ENCODE peak calls at places on chromosomes 2 and 18, in four cellular contexts. P is AG04449, W is ascending aorta, A is endothelial cell. F is an unnamed sample.

GRCh38 chr2:110215566-110216158 is 3.3 kb upstream of the MTLN start:
- DNase-seq in P (no peak), A (no peak), W (no peak), F (no peak)

GRCh38 chr2:154794328-154794870 is 95.9 kb downstream of the KCNJ3 start:
- DNase-seq in A (no peak), W (no peak), P (no peak), F (no peak)

GRCh38 chr18:55179460-55180195 is 220.4 kb upstream of the CCDC68 start:
- DNase-seq in P (no peak), W (no peak), A (no peak), F (no peak)

GRCh38 chr2:207863345-207863744 is 93.6 kb upstream of the FZD5 start:
- DNase-seq in W (no peak), P (no peak), A (no peak), F (no peak)

GRCh38 chr2:74708296-74708695 is 54.2 kb downstream of the SEMA4F start:
- DNase-seq in W (no peak), P (no peak), A (no peak), F (no peak)

GRCh38 chr2:72144746-72145657 is 2.7 kb downstream of the CYP26B1 start:
- DNase-seq in A (peak), W (no peak), P (no peak), F (peak)

GRCh38 chr2:68721482-68722071 is 13.0 kb upstream of the ARHGAP25 start:
- DNase-seq in P (no peak), A (no peak), W (no peak), F (peak)

GRCh38 chr18:21341141-21341540 is 99.1 kb downstream of the GREB1L start:
- DNase-seq in A (no peak), P (no peak), W (no peak), F (no peak)

GRCh38 chr2:239882781-239883180 is 142.4 kb downstream of the NDUFA10 start:
- DNase-seq in A (no peak), W (no peak), P (no peak), F (no peak)

GRCh38 chr2:205405752-205406151 is 276.5 kb upstream of the NRP2 start:
- DNase-seq in P (peak), W (no peak), A (no peak), F (no peak)

GRCh38 chr18:79402977-79403722 is 7.4 kb downstream of the NFATC1 start:
- DNase-seq in P (no peak), A (peak), W (peak), F (no peak)

GRCh38 chr2:83602753-83603152 is 856.3 kb downstream of the SUCLG1 start:
- DNase-seq in W (no peak), P (no peak), A (no peak), F (no peak)
- TF ChIP-seq CTCF in W (no peak), P (no peak), A (no peak), F (no peak)

DNA sequence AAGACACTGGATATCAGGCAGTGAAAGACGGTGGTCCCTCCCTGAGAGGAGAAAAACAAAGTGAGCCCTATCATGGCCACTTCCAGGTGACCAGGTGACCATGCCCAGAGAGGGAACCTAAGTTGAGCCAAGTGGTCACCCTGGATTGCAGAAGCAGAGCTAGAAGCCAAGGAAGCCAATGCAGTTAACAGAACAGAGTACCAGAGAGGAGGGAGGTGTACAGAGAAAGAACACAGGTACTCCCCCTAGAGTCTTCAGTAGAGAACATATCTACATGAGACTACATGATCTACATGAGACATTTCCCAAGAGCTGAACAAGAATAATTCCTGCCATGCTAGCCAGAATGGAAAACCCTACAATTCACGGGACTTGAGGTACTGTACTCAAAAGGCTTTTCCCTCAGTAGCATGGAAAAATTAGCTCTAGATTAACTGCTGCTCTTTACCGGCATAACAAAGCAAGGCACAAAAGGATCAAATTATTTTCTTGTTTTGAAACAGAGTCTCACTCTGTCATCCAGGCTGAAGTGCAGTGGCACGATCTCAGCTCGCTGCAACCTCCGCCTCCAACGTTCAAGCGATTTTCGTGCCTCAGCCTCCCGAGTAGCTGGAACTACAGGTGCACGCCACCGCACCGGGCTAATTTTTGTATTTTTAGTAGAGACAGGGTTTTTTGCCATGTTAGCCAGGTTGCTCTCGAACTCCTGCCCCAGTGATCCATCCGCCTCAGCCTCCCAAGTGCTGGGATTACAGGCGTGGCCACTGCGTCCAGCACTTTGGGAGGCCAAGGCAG is 23.5 kb downstream of the ROCK2 start:
- DNase-seq in W (no peak), A (no peak), P (no peak), F (no peak)
- TF ChIP-seq CTCF in W (no peak), A (no peak), P (no peak), F (no peak)

GRCh38 chr18:77422974-77423373 is 173.3 kb downstream of the GALR1 start:
- DNase-seq in W (no peak), P (no peak), A (no peak), F (no peak)
- TF ChIP-seq CTCF in W (no peak), P (no peak), A (peak), F (peak)

DNA sequence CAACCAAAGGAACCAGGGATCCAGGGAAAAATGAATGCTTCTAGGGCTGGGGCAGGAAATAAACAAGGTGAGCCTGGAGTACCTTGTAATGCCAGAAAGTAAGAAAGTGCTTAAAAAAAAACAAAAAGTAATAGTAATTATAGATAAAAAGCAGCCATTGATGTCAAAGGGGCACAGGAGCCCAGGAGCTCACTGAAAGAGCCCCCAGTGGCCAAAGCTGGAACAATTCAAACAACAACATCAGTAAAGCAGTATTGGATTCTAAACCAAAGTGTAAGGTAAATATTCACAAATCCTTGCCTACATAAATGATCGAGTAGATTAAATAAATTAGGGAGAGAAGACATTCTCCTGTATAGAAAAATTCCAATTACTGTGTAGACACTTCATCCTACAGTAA is 114.3 kb upstream of the ARL4C start:
- DNase-seq in A (no peak), W (no peak), P (no peak), F (peak)
- TF ChIP-seq CTCF in A (peak), W (no peak), P (no peak), F (peak)

GRCh38 chr2:55617160-55618024 is at the start of gene PPP4R3B:
- DNase-seq in W (peak), A (peak), P (peak), F (peak)
- TF ChIP-seq CTCF in W (no peak), A (peak), P (peak), F (no peak)

GRCh38 chr2:101697794-101698418 is 399 bp downstream of the MAP4K4 start:
- DNase-seq in P (no peak), A (peak), W (no peak), F (no peak)
- TF ChIP-seq CTCF in P (no peak), A (no peak), W (no peak), F (no peak)

DNA sequence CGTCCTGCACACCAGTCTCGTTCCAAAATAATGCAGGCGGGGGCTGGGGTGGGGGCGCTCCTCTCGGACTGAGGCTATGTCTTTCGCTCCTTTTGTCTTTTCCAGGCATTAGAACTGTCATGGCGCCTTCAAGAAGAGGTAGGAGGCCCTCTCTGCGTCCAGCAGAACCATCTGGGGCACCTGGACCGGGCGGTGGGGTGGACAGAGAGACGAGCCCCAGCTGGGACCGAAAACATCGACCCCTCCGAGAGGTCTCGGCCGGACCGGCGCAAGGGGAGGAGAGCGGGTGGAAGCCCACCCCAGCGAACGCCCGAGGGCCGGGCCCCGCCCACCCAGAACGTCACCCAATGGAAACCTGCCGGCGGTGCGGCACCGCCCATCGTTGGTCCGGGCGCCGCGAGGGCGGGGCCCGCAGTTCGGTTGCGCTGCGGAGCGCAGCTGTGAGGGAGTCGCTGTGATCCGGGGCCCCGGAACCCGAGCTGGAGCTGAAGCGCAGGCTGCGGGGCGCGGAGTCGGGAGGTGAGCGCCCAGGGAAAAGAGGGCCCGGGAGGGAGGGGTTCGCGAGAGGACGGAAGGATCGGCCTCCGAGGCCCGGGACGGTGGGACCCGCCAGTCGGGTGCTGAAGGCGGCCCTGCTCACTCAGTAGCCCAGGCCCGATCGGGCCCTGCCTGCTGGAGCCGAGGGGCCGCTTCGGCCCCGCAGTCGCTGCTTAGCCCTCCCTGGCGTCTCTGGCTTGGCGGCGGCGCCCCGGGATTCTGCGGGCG is at the start of gene NRBP1:
- DNase-seq in A (peak), P (peak), W (peak), F (peak)
- TF ChIP-seq CTCF in A (no peak), P (no peak), W (no peak), F (no peak)